ENCODE peak calls at places on chromosomes 3 and 15, in four cellular contexts. One of them, this sample, is unnamed.

GRCh38 chr3:69370945-69371301 is 15.0 kb downstream of the FRMD4B start:
- DNase-seq in activated T-cell treated with anti-CD3 and anti-CD28 coated beads for 48 hours: no peak
- DNase-seq in kidney glomerular epithelial cell: no peak
- DNase-seq in CD4-positive, alpha-beta memory T cell: no peak
- DNase-seq in this sample: no peak

GRCh38 chr15:40290540-40291087 is 7.8 kb upstream of the ANKRD63 start:
- DNase-seq in activated T-cell treated with anti-CD3 and anti-CD28 coated beads for 48 hours: no peak
- DNase-seq in kidney glomerular epithelial cell: no peak
- DNase-seq in CD4-positive, alpha-beta memory T cell: no peak
- DNase-seq in this sample: no peak

GRCh38 chr3:77411990-77412389 is 372.1 kb downstream of the ROBO2 start:
- DNase-seq in activated T-cell treated with anti-CD3 and anti-CD28 coated beads for 48 hours: no peak
- DNase-seq in kidney glomerular epithelial cell: peak; percentile 8
- DNase-seq in CD4-positive, alpha-beta memory T cell: no peak
- DNase-seq in this sample: no peak

GRCh38 chr15:68608206-68608843 is 29.5 kb downstream of the CORO2B start:
- DNase-seq in activated T-cell treated with anti-CD3 and anti-CD28 coated beads for 48 hours: no peak
- DNase-seq in kidney glomerular epithelial cell: no peak
- DNase-seq in CD4-positive, alpha-beta memory T cell: no peak
- DNase-seq in this sample: no peak

GRCh38 chr15:45665261-45665660 is 30.4 kb downstream of the SQOR start:
- DNase-seq in activated T-cell treated with anti-CD3 and anti-CD28 coated beads for 48 hours: no peak
- DNase-seq in kidney glomerular epithelial cell: no peak
- DNase-seq in CD4-positive, alpha-beta memory T cell: no peak
- DNase-seq in this sample: no peak

GRCh38 chr3:57896691-57897090 is 111.5 kb upstream of the FLNB start:
- DNase-seq in activated T-cell treated with anti-CD3 and anti-CD28 coated beads for 48 hours: no peak
- DNase-seq in kidney glomerular epithelial cell: no peak
- DNase-seq in CD4-positive, alpha-beta memory T cell: no peak
- DNase-seq in this sample: no peak

GRCh38 chr15:49877871-49878511 is 241.0 kb downstream of the ATP8B4 start:
- DNase-seq in activated T-cell treated with anti-CD3 and anti-CD28 coated beads for 48 hours: no peak
- DNase-seq in kidney glomerular epithelial cell: peak; percentile 8
- DNase-seq in CD4-positive, alpha-beta memory T cell: no peak
- DNase-seq in this sample: no peak

GRCh38 chr3:151345854-151346253 is 16.5 kb upstream of the P2RY13 start:
- DNase-seq in activated T-cell treated with anti-CD3 and anti-CD28 coated beads for 48 hours: no peak
- DNase-seq in kidney glomerular epithelial cell: peak; percentile 32
- DNase-seq in CD4-positive, alpha-beta memory T cell: no peak
- DNase-seq in this sample: no peak

GRCh38 chr3:194166682-194167479 is 30.9 kb downstream of the HES1 start:
- DNase-seq in activated T-cell treated with anti-CD3 and anti-CD28 coated beads for 48 hours: no peak
- DNase-seq in kidney glomerular epithelial cell: no peak
- DNase-seq in CD4-positive, alpha-beta memory T cell: no peak
- DNase-seq in this sample: no peak

GRCh38 chr3:102512734-102513518 is 78.1 kb downstream of the ZPLD1 start:
- DNase-seq in activated T-cell treated with anti-CD3 and anti-CD28 coated beads for 48 hours: no peak
- DNase-seq in kidney glomerular epithelial cell: no peak
- DNase-seq in CD4-positive, alpha-beta memory T cell: no peak
- DNase-seq in this sample: no peak

GRCh38 chr15:49501586-49501985 is 78.5 kb downstream of the FGF7 start:
- DNase-seq in activated T-cell treated with anti-CD3 and anti-CD28 coated beads for 48 hours: no peak
- DNase-seq in kidney glomerular epithelial cell: no peak
- DNase-seq in CD4-positive, alpha-beta memory T cell: no peak
- DNase-seq in this sample: no peak

GRCh38 chr3:162353414-162353813 is 856.8 kb downstream of the OTOL1 start:
- DNase-seq in activated T-cell treated with anti-CD3 and anti-CD28 coated beads for 48 hours: no peak
- DNase-seq in kidney glomerular epithelial cell: no peak
- DNase-seq in CD4-positive, alpha-beta memory T cell: no peak
- DNase-seq in this sample: no peak

GRCh38 chr15:90478981-90479481 is 50.7 kb upstream of the CRTC3 start:
- DNase-seq in activated T-cell treated with anti-CD3 and anti-CD28 coated beads for 48 hours: no peak
- DNase-seq in kidney glomerular epithelial cell: no peak
- DNase-seq in CD4-positive, alpha-beta memory T cell: no peak
- DNase-seq in this sample: no peak

GRCh38 chr3:52873433-52874159 is 23.8 kb downstream of the STIMATE start:
- DNase-seq in activated T-cell treated with anti-CD3 and anti-CD28 coated beads for 48 hours: no peak
- DNase-seq in kidney glomerular epithelial cell: no peak
- DNase-seq in CD4-positive, alpha-beta memory T cell: no peak
- DNase-seq in this sample: no peak

GRCh38 chr3:10205461-10206165 is 40.9 kb downstream of the IRAK2 start:
- DNase-seq in activated T-cell treated with anti-CD3 and anti-CD28 coated beads for 48 hours: no peak
- DNase-seq in kidney glomerular epithelial cell: peak; percentile 91
- DNase-seq in CD4-positive, alpha-beta memory T cell: no peak
- DNase-seq in this sample: no peak

GRCh38 chr3:105793040-105793439 is 75.8 kb downstream of the CBLB start:
- DNase-seq in activated T-cell treated with anti-CD3 and anti-CD28 coated beads for 48 hours: no peak
- DNase-seq in kidney glomerular epithelial cell: no peak
- DNase-seq in CD4-positive, alpha-beta memory T cell: no peak
- DNase-seq in this sample: no peak

GRCh38 chr3:107367353-107367752 is 9.9 kb upstream of the CCDC54 start:
- DNase-seq in activated T-cell treated with anti-CD3 and anti-CD28 coated beads for 48 hours: no peak
- DNase-seq in kidney glomerular epithelial cell: peak; percentile 70
- DNase-seq in CD4-positive, alpha-beta memory T cell: no peak
- DNase-seq in this sample: no peak

GRCh38 chr15:62691008-62691407 is 351.5 kb upstream of the TPM1 start:
- DNase-seq in activated T-cell treated with anti-CD3 and anti-CD28 coated beads for 48 hours: no peak
- DNase-seq in kidney glomerular epithelial cell: no peak
- DNase-seq in CD4-positive, alpha-beta memory T cell: no peak
- DNase-seq in this sample: no peak

GRCh38 chr3:111694471-111694870 is 99.3 kb upstream of the ZBED2 start:
- DNase-seq in activated T-cell treated with anti-CD3 and anti-CD28 coated beads for 48 hours: no peak
- DNase-seq in kidney glomerular epithelial cell: no peak
- DNase-seq in CD4-positive, alpha-beta memory T cell: no peak
- DNase-seq in this sample: no peak

GRCh38 chr15:60379466-60380274 is 18.1 kb downstream of the ANXA2 start:
- DNase-seq in activated T-cell treated with anti-CD3 and anti-CD28 coated beads for 48 hours: no peak
- DNase-seq in kidney glomerular epithelial cell: peak; percentile 30
- DNase-seq in CD4-positive, alpha-beta memory T cell: no peak
- DNase-seq in this sample: no peak

GRCh38 chr15:83288381-83288801 is 3.9 kb upstream of the BNC1 start:
- DNase-seq in activated T-cell treated with anti-CD3 and anti-CD28 coated beads for 48 hours: no peak
- DNase-seq in kidney glomerular epithelial cell: no peak
- DNase-seq in CD4-positive, alpha-beta memory T cell: no peak
- DNase-seq in this sample: no peak

GRCh38 chr15:89416339-89417183 is 79.8 kb downstream of the RHCG start:
- DNase-seq in activated T-cell treated with anti-CD3 and anti-CD28 coated beads for 48 hours: peak; percentile 80
- DNase-seq in kidney glomerular epithelial cell: peak; percentile 49
- DNase-seq in CD4-positive, alpha-beta memory T cell: peak; percentile 53
- DNase-seq in this sample: peak; percentile 92

GRCh38 chr3:181721369-181721768 is 9.6 kb downstream of the SOX2 start:
- DNase-seq in activated T-cell treated with anti-CD3 and anti-CD28 coated beads for 48 hours: no peak
- DNase-seq in kidney glomerular epithelial cell: no peak
- DNase-seq in CD4-positive, alpha-beta memory T cell: no peak
- DNase-seq in this sample: no peak

GRCh38 chr3:23829242-23829934 is 23.6 kb downstream of the UBE2E1 start:
- DNase-seq in activated T-cell treated with anti-CD3 and anti-CD28 coated beads for 48 hours: no peak
- DNase-seq in kidney glomerular epithelial cell: no peak
- DNase-seq in CD4-positive, alpha-beta memory T cell: no peak
- DNase-seq in this sample: no peak

GRCh38 chr3:57018246-57018645 is 42.2 kb upstream of the SPATA12 start:
- DNase-seq in activated T-cell treated with anti-CD3 and anti-CD28 coated beads for 48 hours: no peak
- DNase-seq in kidney glomerular epithelial cell: no peak
- DNase-seq in CD4-positive, alpha-beta memory T cell: no peak
- DNase-seq in this sample: no peak

GRCh38 chr3:124845406-124845805 is 41.8 kb downstream of the ITGB5 start:
- DNase-seq in activated T-cell treated with anti-CD3 and anti-CD28 coated beads for 48 hours: no peak
- DNase-seq in kidney glomerular epithelial cell: peak; percentile 59
- DNase-seq in CD4-positive, alpha-beta memory T cell: no peak
- DNase-seq in this sample: no peak

GRCh38 chr15:70491641-70492040 is 271.7 kb downstream of the UACA start:
- DNase-seq in activated T-cell treated with anti-CD3 and anti-CD28 coated beads for 48 hours: no peak
- DNase-seq in kidney glomerular epithelial cell: no peak
- DNase-seq in CD4-positive, alpha-beta memory T cell: no peak
- DNase-seq in this sample: no peak

GRCh38 chr3:111603679-111604643 is 8.8 kb upstream of the ZBED2 start:
- DNase-seq in activated T-cell treated with anti-CD3 and anti-CD28 coated beads for 48 hours: no peak
- DNase-seq in kidney glomerular epithelial cell: no peak
- DNase-seq in CD4-positive, alpha-beta memory T cell: no peak
- DNase-seq in this sample: no peak

GRCh38 chr3:129058441-129059194 is 2.0 kb upstream of the GP9 start:
- DNase-seq in activated T-cell treated with anti-CD3 and anti-CD28 coated beads for 48 hours: no peak
- DNase-seq in kidney glomerular epithelial cell: no peak
- DNase-seq in CD4-positive, alpha-beta memory T cell: peak; percentile 23
- DNase-seq in this sample: no peak

GRCh38 chr3:146380052-146380451 is 89.3 kb downstream of the PLSCR2 start:
- DNase-seq in activated T-cell treated with anti-CD3 and anti-CD28 coated beads for 48 hours: no peak
- DNase-seq in kidney glomerular epithelial cell: no peak
- DNase-seq in CD4-positive, alpha-beta memory T cell: no peak
- DNase-seq in this sample: no peak

GRCh38 chr3:97957617-97958311 is 14.5 kb downstream of the RIOX2 start:
- DNase-seq in activated T-cell treated with anti-CD3 and anti-CD28 coated beads for 48 hours: no peak
- DNase-seq in kidney glomerular epithelial cell: peak; percentile 20
- DNase-seq in CD4-positive, alpha-beta memory T cell: no peak
- DNase-seq in this sample: no peak

GRCh38 chr15:53447053-53447574 is 312.3 kb downstream of the WDR72 start:
- DNase-seq in activated T-cell treated with anti-CD3 and anti-CD28 coated beads for 48 hours: no peak
- DNase-seq in kidney glomerular epithelial cell: no peak
- DNase-seq in CD4-positive, alpha-beta memory T cell: no peak
- DNase-seq in this sample: no peak

GRCh38 chr15:41544650-41545015 is 576 bp upstream of the RPAP1 start:
- DNase-seq in activated T-cell treated with anti-CD3 and anti-CD28 coated beads for 48 hours: no peak
- DNase-seq in kidney glomerular epithelial cell: no peak
- DNase-seq in CD4-positive, alpha-beta memory T cell: no peak
- DNase-seq in this sample: peak; percentile 64

GRCh38 chr3:112115161-112115739 is 17.8 kb downstream of the GCSAM start:
- DNase-seq in activated T-cell treated with anti-CD3 and anti-CD28 coated beads for 48 hours: no peak
- DNase-seq in kidney glomerular epithelial cell: no peak
- DNase-seq in CD4-positive, alpha-beta memory T cell: no peak
- DNase-seq in this sample: no peak

GRCh38 chr3:122314467-122314866 is 10.6 kb upstream of the CSTA start:
- DNase-seq in activated T-cell treated with anti-CD3 and anti-CD28 coated beads for 48 hours: no peak
- DNase-seq in kidney glomerular epithelial cell: no peak
- DNase-seq in CD4-positive, alpha-beta memory T cell: no peak
- DNase-seq in this sample: no peak

This sample was measured in activated CD8-positive, alpha-beta memory T cell treated with anti-CD3 and anti-CD28 coated beads, Interleukin-2, amount 50 U/mL, for 48 hours.